ENCODE peak calls at places on chromosomes 3 and 15, in ten cellular contexts. S, B, I, P, F, V, R, L, X and A are unnamed samples.

GRCh38 chr15:45199136-45199810 is 11.5 kb upstream of the SHF start:
- DNase-seq in S (no peak), B (peak), I (no peak), P (peak), F (no peak), V (no peak), R (no peak), L (no peak), X (no peak), A (no peak)

GRCh38 chr3:61589856-61590255 is 28.5 kb downstream of the PTPRG start:
- DNase-seq in S (no peak), B (peak), I (no peak), P (peak), F (no peak), V (no peak), R (no peak), L (no peak), X (no peak), A (peak)

GRCh38 chr3:141929341-141929995 is 53.0 kb downstream of the ATP1B3 start:
- DNase-seq in S (no peak), B (no peak), I (no peak), P (no peak), F (no peak), V (no peak), R (no peak), L (no peak), X (peak), A (no peak)

GRCh38 chr3:123372789-123373534 is 75.9 kb downstream of the ADCY5 start:
- DNase-seq in S (no peak), B (no peak), I (no peak), P (no peak), F (no peak), V (no peak), R (no peak), L (no peak), X (no peak), A (no peak)

GRCh38 chr15:69025320-69025719 is 10.8 kb downstream of the NOX5 start:
- DNase-seq in S (no peak), B (no peak), I (no peak), P (no peak), F (no peak), V (no peak), R (no peak), L (no peak), X (no peak), A (no peak)

GRCh38 chr15:64146520-64146884 is 5.0 kb upstream of the SNX22 start:
- DNase-seq in S (no peak), B (no peak), I (no peak), P (no peak), F (no peak), V (no peak), R (no peak), L (no peak), X (no peak), A (no peak)

GRCh38 chr3:102006812-102007485 is 157.6 kb downstream of the NFKBIZ start:
- DNase-seq in S (no peak), B (peak), I (no peak), P (peak), F (no peak), V (no peak), R (peak), L (no peak), X (no peak), A (peak)

GRCh38 chr15:91263632-91264477 is 163.8 kb downstream of the SV2B start:
- DNase-seq in S (no peak), B (peak), I (no peak), P (peak), F (no peak), V (no peak), R (no peak), L (peak), X (no peak), A (no peak)

GRCh38 chr3:177932750-177933660 is 603.2 kb upstream of the KCNMB2 start:
- DNase-seq in S (no peak), B (peak), I (no peak), P (peak), F (no peak), V (no peak), R (no peak), L (no peak), X (no peak), A (no peak)

GRCh38 chr3:13111874-13112520 is 38.8 kb upstream of the IQSEC1 start:
- DNase-seq in S (no peak), B (no peak), I (peak), P (no peak), F (no peak), V (peak), R (no peak), L (peak), X (no peak), A (no peak)

GRCh38 chr15:31867536-31868442 is 162.5 kb upstream of the CHRNA7 start:
- DNase-seq in S (peak), B (peak), I (peak), P (peak), F (peak), V (peak), R (peak), L (no peak), X (peak), A (peak)

GRCh38 chr3:177830411-177830849 is 633.1 kb upstream of the TBL1XR1 start:
- DNase-seq in S (no peak), B (peak), I (no peak), P (peak), F (no peak), V (no peak), R (peak), L (no peak), X (no peak), A (peak)

GRCh38 chr3:196624008-196624790 is 15.3 kb upstream of the NRROS start:
- DNase-seq in S (no peak), B (no peak), I (no peak), P (no peak), F (no peak), V (no peak), R (no peak), L (no peak), X (no peak), A (no peak)

GRCh38 chr15:44183363-44183762 is 11.7 kb downstream of the FRMD5 start:
- DNase-seq in S (no peak), B (no peak), I (no peak), P (no peak), F (no peak), V (no peak), R (no peak), L (no peak), X (no peak), A (peak)